ENCODE peak calls at places on chromosomes 4 and X, in six cellular contexts. One of them, this sample, is unnamed.

GRCh38 chrX:42797646-42798045 is 19.7 kb upstream of the PPP1R2C start:
- DNase-seq in mesendoderm: peak; percentile 10
- DNase-seq in PC-3: no peak
- DNase-seq in K562: no peak
- DNase-seq in mesenchymal stem cell: peak; percentile 29
- DNase-seq in colonic mucosa: no peak
- DNase-seq in this sample: peak; percentile 10

GRCh38 chr4:21181716-21182115 is 481.5 kb downstream of the PACRGL start:
- DNase-seq in mesendoderm: no peak
- DNase-seq in PC-3: no peak
- DNase-seq in K562: no peak
- DNase-seq in mesenchymal stem cell: peak; percentile 34
- DNase-seq in colonic mucosa: no peak
- DNase-seq in this sample: peak; percentile 55

GRCh38 chrX:71253253-71254091 is 468 bp downstream of the ZMYM3 start:
- DNase-seq in mesendoderm: peak; percentile 60
- DNase-seq in PC-3: peak; percentile 51
- DNase-seq in K562: peak; percentile 77
- DNase-seq in mesenchymal stem cell: peak; percentile 50
- DNase-seq in colonic mucosa: peak; percentile 44
- DNase-seq in this sample: peak; percentile 30

GRCh38 chrX:107715331-107716044 is 60.1 kb downstream of the TSC22D3 start:
- DNase-seq in mesendoderm: no peak
- DNase-seq in PC-3: no peak
- DNase-seq in K562: no peak
- DNase-seq in mesenchymal stem cell: peak; percentile 12
- DNase-seq in colonic mucosa: no peak
- DNase-seq in this sample: peak; percentile 39

GRCh38 chr4:38091636-38092035 is 131.4 kb downstream of the PTTG2 start:
- DNase-seq in mesendoderm: no peak
- DNase-seq in PC-3: no peak
- DNase-seq in K562: no peak
- DNase-seq in mesenchymal stem cell: no peak
- DNase-seq in colonic mucosa: no peak
- DNase-seq in this sample: peak; percentile 86

GRCh38 chr4:72997409-72997808 is 72.1 kb downstream of the COX18 start:
- DNase-seq in mesendoderm: peak; percentile 46
- DNase-seq in PC-3: peak; percentile 82
- DNase-seq in K562: no peak
- DNase-seq in mesenchymal stem cell: no peak
- DNase-seq in colonic mucosa: no peak
- DNase-seq in this sample: no peak

GRCh38 chr4:183552274-183553146 is 47.7 kb downstream of the ING2 start:
- DNase-seq in mesendoderm: no peak
- DNase-seq in PC-3: no peak
- DNase-seq in K562: no peak
- DNase-seq in mesenchymal stem cell: no peak
- DNase-seq in colonic mucosa: no peak
- DNase-seq in this sample: no peak

GRCh38 chr4:152682143-152682542 is 2.3 kb upstream of the TMEM154 start:
- DNase-seq in mesendoderm: peak; percentile 37
- DNase-seq in PC-3: no peak
- DNase-seq in K562: no peak
- DNase-seq in mesenchymal stem cell: no peak
- DNase-seq in colonic mucosa: no peak
- DNase-seq in this sample: no peak

GRCh38 chrX:84189125-84189524 is 1.1 kb upstream of the RPS6KA6 start:
- DNase-seq in mesendoderm: peak; percentile 12
- DNase-seq in PC-3: no peak
- DNase-seq in K562: no peak
- DNase-seq in mesenchymal stem cell: no peak
- DNase-seq in colonic mucosa: no peak
- DNase-seq in this sample: no peak

GRCh38 chr4:36128689-36129088 is 115.6 kb downstream of the ARAP2 start:
- DNase-seq in mesendoderm: peak; percentile 17
- DNase-seq in PC-3: no peak
- DNase-seq in K562: no peak
- DNase-seq in mesenchymal stem cell: peak; percentile 49
- DNase-seq in colonic mucosa: no peak
- DNase-seq in this sample: peak; percentile 69

GRCh38 chr4:148065069-148065468 is 333.2 kb downstream of the ARHGAP10 start:
- DNase-seq in mesendoderm: peak; percentile 58
- DNase-seq in PC-3: no peak
- DNase-seq in K562: no peak
- DNase-seq in mesenchymal stem cell: peak; percentile 87
- DNase-seq in colonic mucosa: no peak
- DNase-seq in this sample: peak; percentile 82

GRCh38 chr4:8306511-8307021 is 37.0 kb downstream of the HTRA3 start:
- DNase-seq in mesendoderm: no peak
- DNase-seq in PC-3: no peak
- DNase-seq in K562: no peak
- DNase-seq in mesenchymal stem cell: no peak
- DNase-seq in colonic mucosa: no peak
- DNase-seq in this sample: no peak

GRCh38 chr4:138945401-138945800 is 70.2 kb upstream of the NOCT start:
- DNase-seq in mesendoderm: no peak
- DNase-seq in PC-3: no peak
- DNase-seq in K562: no peak
- DNase-seq in mesenchymal stem cell: no peak
- DNase-seq in colonic mucosa: no peak
- DNase-seq in this sample: no peak

GRCh38 chrX:39327255-39327654 is 526.0 kb downstream of the MID1IP1 start:
- DNase-seq in mesendoderm: no peak
- DNase-seq in PC-3: no peak
- DNase-seq in K562: no peak
- DNase-seq in mesenchymal stem cell: no peak
- DNase-seq in colonic mucosa: no peak
- DNase-seq in this sample: no peak

GRCh38 chr4:122163301-122163700 is 11.2 kb downstream of the BLTP1 start:
- DNase-seq in mesendoderm: no peak
- DNase-seq in PC-3: no peak
- DNase-seq in K562: no peak
- DNase-seq in mesenchymal stem cell: no peak
- DNase-seq in colonic mucosa: no peak
- DNase-seq in this sample: no peak

GRCh38 chr4:184748251-184748652 is 14.4 kb upstream of the CENPU start:
- DNase-seq in mesendoderm: no peak
- DNase-seq in PC-3: no peak
- DNase-seq in K562: no peak
- DNase-seq in mesenchymal stem cell: no peak
- DNase-seq in colonic mucosa: peak; percentile 45
- DNase-seq in this sample: no peak

GRCh38 chr4:153582954-153583456 is 101.1 kb upstream of the TLR2 start:
- DNase-seq in mesendoderm: no peak
- DNase-seq in PC-3: no peak
- DNase-seq in K562: no peak
- DNase-seq in mesenchymal stem cell: no peak
- DNase-seq in colonic mucosa: no peak
- DNase-seq in this sample: no peak

GRCh38 chr4:101987623-101988243 is 197.2 kb downstream of the BANK1 start:
- DNase-seq in mesendoderm: no peak
- DNase-seq in PC-3: no peak
- DNase-seq in K562: no peak
- DNase-seq in mesenchymal stem cell: peak; percentile 89
- DNase-seq in colonic mucosa: no peak
- DNase-seq in this sample: no peak

GRCh38 chrX:109716431-109717028 is 16.5 kb downstream of the ACSL4 start:
- DNase-seq in mesendoderm: no peak
- DNase-seq in PC-3: no peak
- DNase-seq in K562: no peak
- DNase-seq in mesenchymal stem cell: no peak
- DNase-seq in colonic mucosa: no peak
- DNase-seq in this sample: peak; percentile 48

GRCh38 chr4:189664693-189665250 is 275.9 kb upstream of the FRG1 start:
- DNase-seq in mesendoderm: no peak
- DNase-seq in PC-3: no peak
- DNase-seq in K562: no peak
- DNase-seq in mesenchymal stem cell: no peak
- DNase-seq in colonic mucosa: no peak
- DNase-seq in this sample: no peak

GRCh38 chrX:41014776-41015175 is 70.5 kb upstream of the USP9X start:
- DNase-seq in mesendoderm: no peak
- DNase-seq in PC-3: peak; percentile 88
- DNase-seq in K562: no peak
- DNase-seq in mesenchymal stem cell: no peak
- DNase-seq in colonic mucosa: no peak
- DNase-seq in this sample: no peak

GRCh38 chr4:128384091-128384520 is 96.5 kb upstream of the PGRMC2 start:
- DNase-seq in mesendoderm: peak; percentile 91
- DNase-seq in PC-3: no peak
- DNase-seq in K562: no peak
- DNase-seq in mesenchymal stem cell: peak; percentile 66
- DNase-seq in colonic mucosa: no peak
- DNase-seq in this sample: peak; percentile 39

GRCh38 chr4:175560628-175561027 is 251.4 kb downstream of the GPM6A start:
- DNase-seq in mesendoderm: peak; percentile 6
- DNase-seq in PC-3: peak; percentile 68
- DNase-seq in K562: no peak
- DNase-seq in mesenchymal stem cell: peak; percentile 7
- DNase-seq in colonic mucosa: no peak
- DNase-seq in this sample: peak; percentile 48

GRCh38 chr4:127182687-127183086 is 450.1 kb upstream of the INTU start:
- DNase-seq in mesendoderm: no peak
- DNase-seq in PC-3: no peak
- DNase-seq in K562: no peak
- DNase-seq in mesenchymal stem cell: no peak
- DNase-seq in colonic mucosa: no peak
- DNase-seq in this sample: peak; percentile 15

GRCh38 chr4:4575284-4576211 is 33.7 kb upstream of the STX18 start:
- DNase-seq in mesendoderm: peak; percentile 94
- DNase-seq in PC-3: peak; percentile 50
- DNase-seq in K562: peak; percentile 77
- DNase-seq in mesenchymal stem cell: peak; percentile 72
- DNase-seq in colonic mucosa: peak; percentile 72
- DNase-seq in this sample: peak; percentile 55

GRCh38 chr4:77050962-77051361 is 24.8 kb downstream of the CCNI start:
- DNase-seq in mesendoderm: no peak
- DNase-seq in PC-3: no peak
- DNase-seq in K562: no peak
- DNase-seq in mesenchymal stem cell: no peak
- DNase-seq in colonic mucosa: no peak
- DNase-seq in this sample: peak; percentile 64

GRCh38 chr4:36613999-36614398 is 332.6 kb downstream of the DTHD1 start:
- DNase-seq in mesendoderm: no peak
- DNase-seq in PC-3: no peak
- DNase-seq in K562: no peak
- DNase-seq in mesenchymal stem cell: no peak
- DNase-seq in colonic mucosa: no peak
- DNase-seq in this sample: no peak

GRCh38 chr4:128859887-128860774 is 50.6 kb downstream of the JADE1 start:
- DNase-seq in mesendoderm: no peak
- DNase-seq in PC-3: no peak
- DNase-seq in K562: no peak
- DNase-seq in mesenchymal stem cell: peak; percentile 84
- DNase-seq in colonic mucosa: no peak
- DNase-seq in this sample: peak; percentile 83

GRCh38 chr4:8471211-8471875 is 30.8 kb downstream of the TRMT44 start:
- DNase-seq in mesendoderm: no peak
- DNase-seq in PC-3: no peak
- DNase-seq in K562: no peak
- DNase-seq in mesenchymal stem cell: no peak
- DNase-seq in colonic mucosa: no peak
- DNase-seq in this sample: no peak

GRCh38 chr4:123096038-123096437 is 173.6 kb upstream of the NUDT6 start:
- DNase-seq in mesendoderm: peak; percentile 87
- DNase-seq in PC-3: peak; percentile 57
- DNase-seq in K562: peak; percentile 44
- DNase-seq in mesenchymal stem cell: peak; percentile 30
- DNase-seq in colonic mucosa: no peak
- DNase-seq in this sample: no peak

GRCh38 chrX:143694881-143695280 is 25.7 kb downstream of the SPANXN2 start:
- DNase-seq in mesendoderm: no peak
- DNase-seq in PC-3: no peak
- DNase-seq in K562: no peak
- DNase-seq in mesenchymal stem cell: no peak
- DNase-seq in colonic mucosa: no peak
- DNase-seq in this sample: no peak
- H3K27ac ChIP-seq in mesendoderm: no peak overlapping the region
- H3K27ac ChIP-seq in PC-3: no peak overlapping the region
- H3K27ac ChIP-seq in K562: no peak overlapping the region
- H3K27ac ChIP-seq in mesenchymal stem cell: no peak overlapping the region
- H3K27ac ChIP-seq in colonic mucosa: no peak overlapping the region
- H3K27ac ChIP-seq in this sample: no peak overlapping the region

DNA sequence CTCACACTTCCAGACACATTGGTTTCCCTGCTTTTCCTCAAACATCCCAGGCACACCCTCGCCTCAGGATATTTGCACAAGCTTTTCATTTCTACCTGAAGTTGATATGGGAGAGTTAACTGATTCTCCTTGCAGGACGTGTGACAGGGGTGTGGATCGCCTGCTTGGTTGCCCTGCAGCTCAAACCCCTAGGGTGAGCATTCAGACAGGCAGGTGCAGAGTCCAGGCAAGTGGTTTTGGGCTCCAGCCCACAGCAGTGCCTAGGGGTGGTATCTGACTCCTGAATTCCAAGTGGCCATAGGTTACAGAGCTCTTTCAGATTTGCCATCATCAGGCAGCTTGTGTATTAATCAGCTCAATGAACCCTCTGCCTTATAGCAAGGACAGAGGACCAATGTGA is 1104.2 kb upstream of the IGFBP7 start:
- DNase-seq in mesendoderm: no peak
- DNase-seq in PC-3: no peak
- DNase-seq in K562: no peak
- DNase-seq in mesenchymal stem cell: no peak
- DNase-seq in colonic mucosa: no peak
- DNase-seq in this sample: no peak
- H3K9ac ChIP-seq in mesendoderm: no peak overlapping the region
- H3K9ac ChIP-seq in PC-3: no peak overlapping the region
- H3K9ac ChIP-seq in K562: no peak overlapping the region
- H3K9ac ChIP-seq in mesenchymal stem cell: no peak overlapping the region
- H3K9ac ChIP-seq in colonic mucosa: no peak overlapping the region
- H3K9ac ChIP-seq in this sample: no peak overlapping the region

DNA sequence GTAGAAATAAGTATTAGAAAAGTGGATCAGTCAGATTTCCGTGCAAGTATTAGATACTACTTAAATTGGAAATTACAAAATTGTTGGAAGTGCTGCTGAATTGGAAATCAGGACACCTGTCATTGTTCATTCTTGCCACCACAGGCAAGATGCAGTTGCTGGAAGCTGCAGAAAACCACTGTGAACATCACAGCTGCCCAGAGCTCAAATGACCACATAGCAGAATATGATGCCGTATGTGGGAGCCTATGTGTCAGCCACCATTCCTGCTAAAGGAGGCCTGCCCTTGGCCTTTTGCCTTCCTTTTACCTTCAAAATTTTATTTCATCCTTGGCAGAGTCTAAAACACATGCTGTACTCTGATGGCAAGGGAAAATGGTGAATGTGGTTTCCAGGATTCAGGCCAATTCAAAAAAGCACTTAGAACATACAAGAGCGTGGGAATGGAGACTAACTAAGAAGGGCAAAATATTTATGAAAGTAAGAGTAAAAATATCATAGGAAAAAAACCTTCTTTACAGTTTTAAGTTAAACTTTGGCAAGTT is 1005.5 kb upstream of the GRID2 start:
- DNase-seq in mesendoderm: no peak
- DNase-seq in PC-3: no peak
- DNase-seq in K562: no peak
- DNase-seq in mesenchymal stem cell: no peak
- DNase-seq in colonic mucosa: no peak
- DNase-seq in this sample: no peak
- H3K4me3 ChIP-seq in mesendoderm: no peak overlapping the region
- H3K4me3 ChIP-seq in PC-3: no peak overlapping the region
- H3K4me3 ChIP-seq in K562: no peak overlapping the region
- H3K4me3 ChIP-seq in mesenchymal stem cell: no peak overlapping the region
- H3K4me3 ChIP-seq in colonic mucosa: no peak overlapping the region
- H3K4me3 ChIP-seq in this sample: no peak overlapping the region

GRCh38 chr4:112119358-112119783 is 25.9 kb upstream of the FAM241A start:
- DNase-seq in mesendoderm: no peak
- DNase-seq in PC-3: no peak
- DNase-seq in K562: no peak
- DNase-seq in mesenchymal stem cell: no peak
- DNase-seq in colonic mucosa: no peak
- DNase-seq in this sample: no peak
- H3K27ac ChIP-seq in mesendoderm: no peak overlapping the region
- H3K27ac ChIP-seq in PC-3: no peak overlapping the region
- H3K27ac ChIP-seq in K562: no peak overlapping the region
- H3K27ac ChIP-seq in mesenchymal stem cell: no peak overlapping the region
- H3K27ac ChIP-seq in colonic mucosa: no peak overlapping the region
- H3K27ac ChIP-seq in this sample: no peak overlapping the region

This sample was measured in fibroblast of lung.